ENCODE peak calls at places on chromosomes 12 and 14, in seven cellular contexts. W is right cardiac atrium, J is GM23248, D is brain microvascular endothelial cell, F is tibial nerve, R is mammary epithelial cell, I is tibial artery. Y is an unnamed sample.

GRCh38 chr12:42961395-42961794 is 371.8 kb upstream of the PRICKLE1 start:
- DNase-seq in W (no peak), J (peak; percentile 55), D (peak; percentile 64), F (no peak), R (peak; percentile 95), I (no peak), Y (no peak)

GRCh38 chr14:50023671-50024490 is 92.5 kb downstream of the VCPKMT start:
- DNase-seq in W (no peak), J (peak; percentile 91), D (peak; percentile 53), F (no peak), R (peak; percentile 87), I (peak; percentile 58), Y (peak; percentile 78)

GRCh38 chr14:73850940-73851339 is 691 bp upstream of the PTGR2 start:
- DNase-seq in W (no peak), J (peak; percentile 51), D (no peak), F (no peak), R (peak; percentile 58), I (no peak), Y (no peak)

GRCh38 chr14:77872971-77873370 is 73.1 kb downstream of the ADCK1 start:
- DNase-seq in W (no peak), J (no peak), D (no peak), F (no peak), R (no peak), I (no peak), Y (no peak)

GRCh38 chr12:84561362-84561761 is 351.2 kb downstream of the SLC6A15 start:
- DNase-seq in W (no peak), J (peak; percentile 33), D (no peak), F (no peak), R (no peak), I (no peak), Y (no peak)

GRCh38 chr14:104265918-104266642 is 127.7 kb downstream of the KIF26A start:
- DNase-seq in W (peak; percentile 27), J (no peak), D (no peak), F (no peak), R (no peak), I (no peak), Y (no peak)

GRCh38 chr12:121789233-121789781 is 4.2 kb downstream of the RHOF start:
- DNase-seq in W (no peak), J (no peak), D (no peak), F (no peak), R (no peak), I (no peak), Y (no peak)

GRCh38 chr14:98957211-98958047 is 314.6 kb downstream of the BCL11B start:
- DNase-seq in W (peak; percentile 72), J (peak; percentile 91), D (no peak), F (peak; percentile 34), R (peak; percentile 93), I (peak; percentile 83), Y (peak; percentile 69)

GRCh38 chr12:40874868-40875267 is 182.6 kb downstream of the CNTN1 start:
- DNase-seq in W (no peak), J (no peak), D (no peak), F (no peak), R (no peak), I (no peak), Y (no peak)

GRCh38 chr12:76311796-76312195 is 36.4 kb downstream of the BBS10 start:
- DNase-seq in W (no peak), J (peak; percentile 85), D (peak; percentile 25), F (no peak), R (peak; percentile 6), I (no peak), Y (no peak)

GRCh38 chr14:51547260-51547659 is 104.5 kb upstream of the FRMD6 start:
- DNase-seq in W (no peak), J (peak; percentile 98), D (peak; percentile 99), F (no peak), R (peak; percentile 99), I (peak; percentile 55), Y (peak; percentile 76)

GRCh38 chr12:120090211-120090610 is 26.3 kb downstream of the RAB35 start:
- DNase-seq in W (peak; percentile 21), J (no peak), D (no peak), F (no peak), R (no peak), I (no peak), Y (no peak)

GRCh38 chr14:55600784-55601561 is 21.0 kb downstream of the KTN1 start:
- DNase-seq in W (no peak), J (peak; percentile 69), D (no peak), F (no peak), R (peak; percentile 56), I (no peak), Y (no peak)

GRCh38 chr12:118065380-118065779 is 4.4 kb upstream of the WSB2 start:
- DNase-seq in W (no peak), J (no peak), D (no peak), F (no peak), R (no peak), I (no peak), Y (no peak)
- H3K27me3 ChIP-seq in W (no peaks in the 10 kb centered on the region), J (no peaks in the 10 kb centered on the region), D (no peaks in the 10 kb centered on the region), F (no peaks in the 10 kb centered on the region), R (no peaks in the 10 kb centered on the region), I (no peaks in the 10 kb centered on the region), Y (no peaks in the 10 kb centered on the region)

GRCh38 chr12:123971449-123971769 is 1.2 kb downstream of the CCDC92 start:
- DNase-seq in W (no peak), J (no peak), D (no peak), F (no peak), R (no peak), I (no peak), Y (no peak)

GRCh38 chr12:123966596-123966995 is 6.0 kb downstream of the CCDC92 start:
- DNase-seq in W (no peak), J (peak; percentile 91), D (peak; percentile 45), F (no peak), R (peak; percentile 41), I (no peak), Y (no peak)

GRCh38 chr12:123963829-123964228 is 8.8 kb downstream of the CCDC92 start:
- DNase-seq in W (no peak), J (no peak), D (no peak), F (no peak), R (no peak), I (no peak), Y (no peak)

GRCh38 chr12:123965382-123965781 is 7.2 kb downstream of the CCDC92 start:
- DNase-seq in W (no peak), J (no peak), D (no peak), F (no peak), R (no peak), I (no peak), Y (no peak)

GRCh38 chr12:123967121-123967586 is 5.5 kb downstream of the CCDC92 start:
- DNase-seq in W (no peak), J (no peak), D (no peak), F (no peak), R (no peak), I (no peak), Y (no peak)
- H3K27me3 ChIP-seq in W (no peaks in the 10 kb centered on the region), J (no peaks in the 10 kb centered on the region), D (no peaks in the 10 kb centered on the region), F (no peaks in the 10 kb centered on the region), R (no peaks in the 10 kb centered on the region), I (no peaks in the 10 kb centered on the region), Y (no peaks in the 10 kb centered on the region)

GRCh38 chr12:64922853-64923252 is 98.4 kb downstream of the TBC1D30 start:
- DNase-seq in W (no peak), J (no peak), D (no peak), F (no peak), R (no peak), I (no peak), Y (no peak)
- H3K27me3 ChIP-seq in W (no peaks in the 10 kb centered on the region), J (peaks cover 12% of the 10 kb centered on the region), D (peaks cover 3% of the 10 kb centered on the region), F (no peaks in the 10 kb centered on the region), R (peaks cover 6% of the 10 kb centered on the region), I (no peaks in the 10 kb centered on the region), Y (no peaks in the 10 kb centered on the region)

DNA sequence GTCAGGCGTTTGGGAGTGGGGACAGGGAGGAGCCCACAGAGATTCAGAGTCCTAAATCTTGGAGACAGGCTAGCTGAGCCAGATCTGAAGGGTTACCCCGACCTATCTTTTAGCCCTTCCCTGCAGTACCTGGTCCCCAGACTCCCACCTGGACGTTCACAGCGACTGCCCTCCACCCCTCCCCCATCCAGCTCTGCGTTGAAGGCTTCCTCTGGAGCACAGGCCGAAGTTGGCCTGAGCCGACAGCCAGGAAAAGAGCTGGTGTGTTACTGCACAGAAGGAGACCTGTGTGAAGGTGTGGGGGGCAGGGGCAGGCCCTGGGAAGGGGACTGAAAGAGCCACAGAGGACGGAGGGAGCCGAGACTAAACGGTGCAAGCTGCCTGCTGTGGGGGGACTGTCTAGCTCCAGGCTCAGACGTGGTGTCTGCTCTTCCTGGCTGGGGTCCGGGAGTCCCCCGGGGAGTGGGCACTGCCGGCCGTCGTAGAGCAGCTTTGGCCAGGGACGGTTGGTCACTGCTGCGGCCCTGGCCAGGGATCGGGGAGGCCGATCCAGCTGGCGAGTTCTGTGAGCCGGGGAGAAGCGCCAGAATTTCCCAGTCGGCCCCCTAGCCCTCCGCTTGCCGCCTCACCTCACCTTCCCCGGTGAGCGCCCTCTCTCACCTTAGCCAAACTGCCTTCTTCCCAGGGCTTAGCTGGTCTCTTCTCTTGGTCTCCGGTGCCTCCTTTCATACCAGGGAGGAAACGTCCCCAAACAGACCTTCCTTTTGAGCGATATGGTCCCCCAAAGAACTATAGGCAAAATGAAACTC is 869 bp upstream of the COL2A1 start:
- DNase-seq in W (no peak), J (no peak), D (no peak), F (no peak), R (no peak), I (no peak), Y (no peak)
- H3K27me3 ChIP-seq in W (no peaks in the 10 kb centered on the region), J (peaks cover 84% of the 10 kb centered on the region), D (peaks cover 56% of the 10 kb centered on the region), F (no peaks in the 10 kb centered on the region), R (peaks cover 12% of the 10 kb centered on the region), I (peaks cover 77% of the 10 kb centered on the region), Y (peaks cover 15% of the 10 kb centered on the region)

GRCh38 chr12:122868471-122869177 is 27.3 kb downstream of the VPS37B start:
- DNase-seq in W (no peak), J (no peak), D (no peak), F (no peak), R (no peak), I (no peak), Y (no peak)
- H3K27me3 ChIP-seq in W (no peaks in the 10 kb centered on the region), J (no peaks in the 10 kb centered on the region), D (no peaks in the 10 kb centered on the region), F (no peaks in the 10 kb centered on the region), R (no peaks in the 10 kb centered on the region), I (no peaks in the 10 kb centered on the region), Y (no peaks in the 10 kb centered on the region)

DNA sequence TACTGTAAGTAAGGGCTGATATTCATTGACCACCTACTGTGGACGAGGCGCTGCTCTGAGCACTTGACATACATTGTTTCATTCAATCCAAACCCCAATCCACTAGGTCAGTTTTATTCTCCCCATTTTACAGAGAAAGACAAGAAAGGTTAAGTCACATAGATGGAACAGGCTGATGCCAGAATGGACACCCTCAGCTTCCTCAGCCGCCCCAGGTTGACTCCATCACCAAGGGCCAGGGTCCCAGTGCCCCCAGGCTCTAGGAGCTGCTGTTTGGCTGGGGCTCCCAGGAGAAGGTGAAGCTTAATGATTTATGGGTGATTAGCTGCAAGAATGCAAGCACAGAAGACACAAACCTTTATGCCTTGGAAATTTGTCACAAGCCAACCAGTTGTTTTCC is 671 bp upstream of the AQP2 start:
- DNase-seq in W (no peak), J (no peak), D (no peak), F (no peak), R (no peak), I (no peak), Y (no peak)
- H3K27me3 ChIP-seq in W (no peaks in the 10 kb centered on the region), J (peaks cover 9% of the 10 kb centered on the region), D (peaks cover 11% of the 10 kb centered on the region), F (no peaks in the 10 kb centered on the region), R (no peaks in the 10 kb centered on the region), I (peaks cover 27% of the 10 kb centered on the region), Y (no peaks in the 10 kb centered on the region)

Y was measured in uterus.